ENCODE peak calls at places on chromosome 16, in nine cellular contexts. B is naive B cell; Y is progenitor cell of endocrine pancreas; K is stomach; W is lower leg skin; T is HEK293T; Q is Right ventricle myocardium superior; M is iris pigment epithelial cell; F is stimulated activated CD4-positive, alpha-beta T cell treated with anti-CD3 and anti-CD28 coated beads, TNF-alpha, amount 100 ng/mL, for 48 hours. O is an unnamed sample.

GRCh38 chr16:12741176-12741575 is 62.5 kb downstream of the CPPED1 start:
- DNase-seq in F (no peak), T (no peak), K (no peak), Q (no peak), Y (no peak), W (no peak), B (no peak), M (no peak), O (no peak)

GRCh38 chr16:23856345-23856744 is 20.6 kb downstream of the PRKCB start:
- DNase-seq in T (no peak), Q (no peak), Y (no peak), K (no peak), M (no peak), F (no peak), B (no peak), W (no peak), O (no peak)

GRCh38 chr16:19384656-19385055 is 33.0 kb upstream of the TMC5 start:
- DNase-seq in F (no peak), Q (no peak), B (no peak), M (no peak), W (no peak), T (no peak), K (peak; percentile 91), Y (no peak), O (no peak)

GRCh38 chr16:88941933-88942909 is 34.8 kb downstream of the CBFA2T3 start:
- DNase-seq in K (peak; percentile 63), Y (peak; percentile 71), T (peak; percentile 92), Q (peak; percentile 76), W (no peak), B (peak; percentile 73), M (no peak), F (peak; percentile 47), O (no peak)

GRCh38 chr16:64478258-64478906 is 643.5 kb downstream of the CDH11 start:
- DNase-seq in F (no peak), M (peak; percentile 68), K (no peak), Q (no peak), T (no peak), B (no peak), W (no peak), Y (no peak), O (peak; percentile 49)

GRCh38 chr16:74035816-74036215 is 260.8 kb upstream of the PSMD7 start:
- DNase-seq in T (peak; percentile 39), B (no peak), K (no peak), Y (no peak), Q (no peak), M (peak; percentile 10), W (no peak), F (no peak), O (peak; percentile 9)

GRCh38 chr16:47197536-47198179 is 53.9 kb upstream of the NETO2 start:
- DNase-seq in K (no peak), B (no peak), Q (peak; percentile 75), F (no peak), Y (no peak), W (no peak), T (no peak), M (peak; percentile 74), O (no peak)

GRCh38 chr16:3873482-3874173 is 6.9 kb downstream of the CREBBP start:
- DNase-seq in B (no peak), K (no peak), Q (no peak), T (no peak), W (no peak), F (no peak), Y (no peak), M (peak; percentile 9), O (no peak)

GRCh38 chr16:72285324-72285723 is 113.4 kb upstream of the PMFBP1 start:
- DNase-seq in F (no peak), Y (no peak), Q (no peak), B (no peak), M (no peak), T (no peak), W (no peak), K (no peak), O (no peak)

GRCh38 chr16:52456368-52456767 is 90.6 kb downstream of the TOX3 start:
- DNase-seq in M (no peak), B (no peak), F (no peak), Y (no peak), Q (no peak), K (no peak), W (no peak), T (no peak), O (peak; percentile 18)

GRCh38 chr16:64590516-64590915 is 531.3 kb downstream of the CDH11 start:
- DNase-seq in W (no peak), M (peak; percentile 69), B (no peak), T (no peak), Q (no peak), K (no peak), Y (no peak), F (no peak), O (no peak)

GRCh38 chr16:30896203-30896889 is at the start of gene CTF1:
- DNase-seq in M (peak; percentile 88), Q (peak; percentile 88), F (no peak), K (peak; percentile 56), W (peak; percentile 92), T (peak; percentile 70), B (no peak), Y (peak; percentile 65), O (peak; percentile 45)

GRCh38 chr16:77899416-77899815 is 111.1 kb downstream of the VAT1L start:
- DNase-seq in K (no peak), M (no peak), Y (no peak), Q (no peak), W (peak; percentile 8), B (no peak), F (no peak), T (no peak), O (no peak)

GRCh38 chr16:86510465-86511261 is at the start of gene FOXF1:
- DNase-seq in Q (no peak), M (peak; percentile 91), K (no peak), T (no peak), F (no peak), B (no peak), Y (no peak), W (no peak), O (peak; percentile 66)

GRCh38 chr16:17230932-17231581 is 239.7 kb downstream of the XYLT1 start:
- DNase-seq in M (no peak), Y (no peak), Q (no peak), K (no peak), F (no peak), T (no peak), W (no peak), B (no peak), O (no peak)

GRCh38 chr16:72023962-72024361 is 15.4 kb downstream of the DHODH start:
- DNase-seq in B (no peak), Q (no peak), W (no peak), F (no peak), M (no peak), T (no peak), K (no peak), Y (no peak), O (no peak)

GRCh38 chr16:30552956-30553355 is 5.2 kb downstream of the ZNF764 start:
- DNase-seq in Y (no peak), M (no peak), Q (no peak), W (no peak), K (no peak), F (no peak), T (no peak), B (no peak), O (no peak)

GRCh38 chr16:180921-181667 is 835 bp downstream of the HBQ1 start:
- DNase-seq in W (peak; percentile 94), M (peak; percentile 66), B (peak; percentile 80), Y (peak; percentile 79), T (peak; percentile 88), Q (peak; percentile 84), F (peak; percentile 85), K (peak; percentile 84), O (peak; percentile 38)

GRCh38 chr16:2091722-2092620 is 43.7 kb downstream of the PKD1 start:
- DNase-seq in B (no peak), Q (no peak), F (no peak), W (no peak), M (no peak), K (peak; percentile 55), Y (no peak), T (no peak), O (no peak)

GRCh38 chr16:31695667-31696066 is 168.0 kb downstream of the AHSP start:
- DNase-seq in T (no peak), F (no peak), B (peak; percentile 31), M (no peak), Q (no peak), Y (no peak), K (no peak), W (no peak), O (no peak)

GRCh38 chr16:65441501-65441900 is 319.6 kb upstream of the CDH11 start:
- DNase-seq in Q (no peak), T (no peak), M (no peak), W (no peak), F (no peak), K (no peak), B (no peak), Y (no peak), O (no peak)

GRCh38 chr16:29811896-29812665 is at the start of gene PRRT2:
- DNase-seq in F (peak; percentile 48), Q (peak; percentile 75), B (peak; percentile 33), K (no peak), T (peak; percentile 53), M (no peak), W (peak; percentile 93), Y (no peak), O (peak; percentile 63)

GRCh38 chr16:5502467-5502869 is 404.9 kb upstream of the EEF2KMT start:
- DNase-seq in M (no peak), F (no peak), Q (no peak), B (no peak), K (no peak), W (no peak), Y (peak; percentile 39), T (peak; percentile 33), O (peak; percentile 2)

GRCh38 chr16:721765-722481 is 977 bp downstream of the ANTKMT start:
- DNase-seq in M (no peak), Q (no peak), W (no peak), T (no peak), K (no peak), Y (no peak), B (no peak), F (no peak), O (no peak)

GRCh38 chr16:88999457-89000206 is 22.6 kb upstream of the CBFA2T3 start:
- DNase-seq in T (no peak), M (no peak), B (no peak), Q (no peak), F (no peak), K (no peak), Y (no peak), W (no peak), O (no peak)